ENCODE peak calls at places on chromosomes 16 and 17, in ten cellular contexts. Q is left ventricle myocardium inferior, V is psoas muscle, Z is body of pancreas, B is fibroblast of mammary gland, A is AG09319, I is heart left ventricle, H is esophagus squamous epithelium, N is gastrocnemius medialis, U is progenitor cell of endocrine pancreas. Y is an unnamed sample.

GRCh38 chr16:10992112-10992511 is 47.7 kb downstream of the CLEC16A start:
- DNase-seq in Q (no peak), V (no peak), Z (no peak), B (peak), A (no peak), I (no peak), H (no peak), N (no peak), U (no peak), Y (no peak)

GRCh38 chr17:30720013-30720471 is 104.5 kb downstream of the CRLF3 start:
- DNase-seq in Q (peak), V (peak), Z (peak), B (no peak), A (no peak), I (no peak), H (no peak), N (peak), U (peak), Y (peak)

GRCh38 chr17:8706431-8706830 is 38.2 kb downstream of the CCDC42 start:
- DNase-seq in Q (no peak), V (no peak), Z (no peak), B (no peak), A (no peak), I (no peak), H (no peak), N (no peak), U (no peak), Y (no peak)

GRCh38 chr17:14318906-14319205 is 18.0 kb downstream of the HS3ST3B1 start:
- DNase-seq in Q (no peak), V (no peak), Z (no peak), B (no peak), A (no peak), I (no peak), H (no peak), N (no peak), U (no peak), Y (no peak)

GRCh38 chr17:17484451-17484899 is 7.7 kb downstream of the MED9 start:
- DNase-seq in Q (no peak), V (no peak), Z (no peak), B (peak), A (no peak), I (no peak), H (no peak), N (no peak), U (no peak), Y (no peak)

GRCh38 chr16:10859650-10860049 is 17.4 kb upstream of the CIITA start:
- DNase-seq in Q (no peak), V (no peak), Z (no peak), B (no peak), A (no peak), I (no peak), H (no peak), N (no peak), U (no peak), Y (no peak)

GRCh38 chr17:60147553-60148241 is 2.1 kb upstream of the CA4 start:
- DNase-seq in Q (no peak), V (no peak), Z (no peak), B (no peak), A (no peak), I (no peak), H (no peak), N (no peak), U (no peak), Y (peak)

GRCh38 chr16:55641430-55642056 is 14.2 kb upstream of the SLC6A2 start:
- DNase-seq in Q (no peak), V (no peak), Z (no peak), B (no peak), A (no peak), I (no peak), H (no peak), N (no peak), U (no peak), Y (no peak)

GRCh38 chr16:17235147-17235817 is 235.5 kb downstream of the XYLT1 start:
- DNase-seq in Q (no peak), V (no peak), Z (no peak), B (peak), A (no peak), I (no peak), H (no peak), N (no peak), U (no peak), Y (no peak)

GRCh38 chr17:79936661-79937434 is 97.6 kb upstream of the CBX4 start:
- DNase-seq in Q (no peak), V (no peak), Z (no peak), B (no peak), A (no peak), I (no peak), H (no peak), N (no peak), U (no peak), Y (no peak)

GRCh38 chr17:51813166-51813783 is 345.2 kb downstream of the CA10 start:
- DNase-seq in Q (no peak), V (no peak), Z (no peak), B (no peak), A (no peak), I (no peak), H (no peak), N (no peak), U (no peak), Y (no peak)

GRCh38 chr16:64440421-64440831 is 681.4 kb downstream of the CDH11 start:
- DNase-seq in Q (no peak), V (peak), Z (no peak), B (peak), A (peak), I (peak), H (no peak), N (peak), U (no peak), Y (no peak)

GRCh38 chr16:57600952-57601580 is 27.4 kb upstream of the ADGRG1 start:
- DNase-seq in Q (no peak), V (no peak), Z (peak), B (no peak), A (no peak), I (no peak), H (no peak), N (no peak), U (no peak), Y (no peak)

GRCh38 chr16:6692874-6693273 is 639.8 kb upstream of the RBFOX1 start:
- DNase-seq in Q (no peak), V (no peak), Z (no peak), B (no peak), A (no peak), I (no peak), H (no peak), N (no peak), U (no peak), Y (no peak)

GRCh38 chr17:45043268-45043681 is 8.2 kb downstream of the DCAKD start:
- DNase-seq in Q (peak), V (no peak), Z (no peak), B (no peak), A (no peak), I (peak), H (no peak), N (no peak), U (no peak), Y (no peak)

GRCh38 chr16:58492066-58492465 is 7.9 kb upstream of the NDRG4 start:
- DNase-seq in Q (no peak), V (no peak), Z (no peak), B (no peak), A (no peak), I (no peak), H (no peak), N (no peak), U (no peak), Y (no peak)

GRCh38 chr16:2719328-2720062 is 529 bp downstream of the PRSS27 start:
- DNase-seq in Q (peak), V (no peak), Z (peak), B (no peak), A (no peak), I (no peak), H (no peak), N (peak), U (no peak), Y (peak)

GRCh38 chr17:41937970-41938851 is 7.8 kb downstream of the ODAD4 start:
- DNase-seq in Q (peak), V (no peak), Z (peak), B (no peak), A (no peak), I (peak), H (no peak), N (peak), U (no peak), Y (no peak)

GRCh38 chr16:87392823-87393679 is 915 bp downstream of the MAP1LC3B start:
- DNase-seq in Q (peak), V (no peak), Z (peak), B (peak), A (no peak), I (no peak), H (no peak), N (peak), U (peak), Y (peak)

GRCh38 chr17:18361837-18362380 is 1.4 kb downstream of the SHMT1 start:
- DNase-seq in Q (no peak), V (no peak), Z (no peak), B (no peak), A (no peak), I (no peak), H (no peak), N (no peak), U (no peak), Y (no peak)

GRCh38 chr16:78988361-78988992 is 612.1 kb downstream of the MAF start:
- DNase-seq in Q (no peak), V (no peak), Z (no peak), B (no peak), A (no peak), I (no peak), H (no peak), N (no peak), U (no peak), Y (no peak)

GRCh38 chr17:76567634-76568432 is 17.8 kb downstream of the ST6GALNAC2 start:
- DNase-seq in Q (no peak), V (no peak), Z (no peak), B (no peak), A (no peak), I (no peak), H (no peak), N (peak), U (no peak), Y (no peak)

DNA sequence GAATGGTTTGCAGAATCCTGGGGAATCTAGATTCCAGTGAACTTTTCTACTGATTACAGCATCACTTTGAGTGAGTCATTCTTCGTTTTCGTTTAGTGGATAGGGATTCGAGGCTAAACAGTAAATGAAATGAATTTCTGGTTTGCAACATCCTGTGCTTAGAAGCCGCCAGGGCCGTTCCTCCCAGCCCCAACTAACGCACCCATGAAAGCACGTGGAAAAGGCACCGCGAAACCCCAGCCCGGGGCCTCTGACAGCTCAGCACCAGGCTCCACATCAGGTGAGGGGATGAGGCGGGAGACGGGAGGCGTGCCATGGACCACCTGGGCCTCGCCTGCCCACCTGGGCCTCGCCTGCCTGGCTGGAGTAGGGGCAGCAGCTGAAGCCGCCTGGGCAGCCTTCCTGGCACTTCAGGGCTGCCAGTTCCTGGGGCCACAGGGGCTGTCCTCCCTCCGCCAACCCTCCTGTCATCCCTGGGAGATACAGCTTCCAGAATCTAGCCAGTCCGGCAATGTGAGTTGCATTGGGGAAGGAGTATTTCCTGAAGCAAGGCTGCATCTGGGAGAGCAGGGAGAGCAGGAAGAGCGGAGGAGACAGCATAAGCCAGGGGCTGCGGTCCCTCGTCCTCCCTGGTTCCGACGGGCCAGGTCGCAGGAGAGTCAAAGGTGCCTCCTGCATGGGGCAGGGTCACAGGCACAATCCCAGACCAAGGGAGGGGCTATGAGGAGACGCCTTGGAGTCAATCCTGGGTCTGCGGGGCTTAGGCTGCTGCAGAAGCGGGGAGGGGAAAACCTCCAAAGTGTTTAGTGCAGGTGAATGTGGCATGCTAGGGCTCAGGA is 78.4 kb downstream of the RPH3AL start:
- DNase-seq in Q (no peak), V (no peak), Z (no peak), B (no peak), A (no peak), I (peak), H (no peak), N (no peak), U (no peak), Y (no peak)
- TF ChIP-seq CTCF in Q (no peak), V (no peak), Z (no peak), B (no peak), A (no peak), I (no peak), H (no peak), N (no peak), U (no peak), Y (no peak)

DNA sequence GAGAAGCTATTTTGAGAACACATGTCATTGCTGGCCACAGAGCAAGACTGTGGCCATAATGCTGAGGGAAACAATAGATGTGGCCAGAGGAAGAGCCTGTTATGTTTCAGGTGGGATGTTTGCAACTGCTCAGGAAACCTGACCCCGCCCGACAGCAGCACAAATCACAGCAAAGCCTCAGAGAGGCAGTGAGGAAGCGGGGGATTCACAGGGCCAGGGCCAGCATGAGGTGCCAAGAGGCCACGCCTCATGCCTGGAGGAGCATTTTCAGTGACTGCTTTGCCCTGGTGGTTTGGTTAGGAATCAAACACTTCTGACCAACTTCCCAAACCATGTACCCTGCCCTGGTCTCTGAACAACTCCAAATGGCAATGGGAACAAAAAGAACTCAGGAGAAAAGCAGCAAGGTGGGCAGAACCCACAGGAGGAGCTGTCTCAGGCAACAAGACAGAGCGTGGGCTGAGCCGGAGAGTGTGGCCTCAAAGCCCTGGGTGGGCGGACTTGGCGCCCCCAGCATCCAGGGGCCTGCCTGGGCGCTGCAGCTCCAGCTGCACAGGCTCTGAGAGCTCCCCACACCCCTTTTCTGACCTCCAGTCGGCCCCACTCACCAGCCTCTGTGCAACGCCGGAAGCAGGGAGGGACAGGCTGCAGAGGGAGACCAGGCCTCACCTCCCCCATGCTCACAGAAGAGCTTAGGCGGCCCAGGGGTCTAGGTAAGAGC is 20.6 kb downstream of the HIC1 start:
- DNase-seq in Q (no peak), V (peak), Z (no peak), B (peak), A (no peak), I (no peak), H (no peak), N (no peak), U (no peak), Y (no peak)
- TF ChIP-seq CTCF in Q (peak), V (no peak), Z (no peak), B (peak), A (peak), I (no peak), H (peak), N (peak), U (no peak), Y (no peak)

GRCh38 chr16:66588981-66589713 is 9.9 kb downstream of the CMTM2 start:
- DNase-seq in Q (no peak), V (peak), Z (no peak), B (peak), A (no peak), I (peak), H (no peak), N (no peak), U (no peak), Y (peak)
- TF ChIP-seq CTCF in Q (peak), V (peak), Z (peak), B (peak), A (peak), I (peak), H (no peak), N (peak), U (peak), Y (peak)

GRCh38 chr16:30543067-30543466 is 8.4 kb upstream of the ZNF747 start:
- DNase-seq in Q (no peak), V (no peak), Z (no peak), B (no peak), A (no peak), I (no peak), H (no peak), N (no peak), U (no peak), Y (no peak)
- TF ChIP-seq CTCF in Q (no peak), V (no peak), Z (no peak), B (no peak), A (no peak), I (no peak), H (no peak), N (no peak), U (no peak), Y (no peak)

DNA sequence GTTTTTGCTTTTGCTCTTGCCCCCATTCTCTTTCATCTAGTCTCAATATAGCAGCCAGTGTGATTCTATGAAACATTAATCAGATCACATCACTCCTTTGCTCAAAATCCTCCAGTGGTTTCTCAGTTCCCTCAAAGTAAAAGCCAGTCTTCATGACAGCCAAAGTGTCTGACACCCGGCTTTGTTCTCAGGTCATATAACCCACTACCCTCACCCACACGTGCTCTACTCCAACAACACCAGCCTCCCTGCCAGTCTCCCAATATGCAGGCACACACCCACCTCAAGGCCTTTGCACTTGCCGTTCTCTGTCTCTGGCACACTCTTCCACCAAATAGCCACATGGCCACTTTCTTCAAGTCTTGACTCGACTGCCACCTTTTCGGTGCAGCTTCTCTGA is 4.4 kb downstream of the MTMR4 start:
- DNase-seq in Q (no peak), V (no peak), Z (no peak), B (no peak), A (no peak), I (no peak), H (no peak), N (no peak), U (no peak), Y (no peak)
- TF ChIP-seq CTCF in Q (no peak), V (no peak), Z (no peak), B (no peak), A (no peak), I (no peak), H (no peak), N (no peak), U (no peak), Y (no peak)

GRCh38 chr17:7502171-7502847 is 18.1 kb downstream of the POLR2A start:
- DNase-seq in Q (no peak), V (no peak), Z (no peak), B (no peak), A (no peak), I (no peak), H (no peak), N (no peak), U (no peak), Y (no peak)

GRCh38 chr17:7503521-7503920 is 19.4 kb downstream of the POLR2A start:
- DNase-seq in Q (no peak), V (no peak), Z (no peak), B (no peak), A (no peak), I (no peak), H (no peak), N (no peak), U (no peak), Y (no peak)

GRCh38 chr17:7499161-7499560 is 15.0 kb downstream of the POLR2A start:
- DNase-seq in Q (no peak), V (no peak), Z (no peak), B (no peak), A (no peak), I (no peak), H (no peak), N (no peak), U (no peak), Y (no peak)

GRCh38 chr17:7501729-7502128 is 17.6 kb downstream of the POLR2A start:
- DNase-seq in Q (no peak), V (no peak), Z (no peak), B (no peak), A (no peak), I (no peak), H (no peak), N (no peak), U (no peak), Y (no peak)

GRCh38 chr17:7502987-7503386 is 18.8 kb downstream of the POLR2A start:
- DNase-seq in Q (no peak), V (no peak), Z (no peak), B (no peak), A (no peak), I (no peak), H (no peak), N (no peak), U (no peak), Y (no peak)
- TF ChIP-seq CTCF in Q (no peak), V (no peak), Z (peak), B (peak), A (no peak), I (peak), H (no peak), N (peak), U (peak), Y (no peak)

GRCh38 chr17:38815576-38816193 is 9.4 kb downstream of the CWC25 start:
- DNase-seq in Q (no peak), V (no peak), Z (no peak), B (peak), A (no peak), I (no peak), H (no peak), N (no peak), U (no peak), Y (no peak)
- TF ChIP-seq CTCF in Q (no peak), V (no peak), Z (no peak), B (peak), A (peak), I (no peak), H (no peak), N (no peak), U (no peak), Y (no peak)

GRCh38 chr16:65663774-65664173 is 541.9 kb upstream of the CDH11 start:
- DNase-seq in Q (no peak), V (no peak), Z (no peak), B (no peak), A (no peak), I (no peak), H (no peak), N (no peak), U (no peak), Y (no peak)

GRCh38 chr16:65662236-65662635 is 540.4 kb upstream of the CDH11 start:
- DNase-seq in Q (no peak), V (no peak), Z (no peak), B (no peak), A (no peak), I (no peak), H (no peak), N (no peak), U (no peak), Y (no peak)

GRCh38 chr16:65666132-65666869 is 544.4 kb upstream of the CDH11 start:
- DNase-seq in Q (no peak), V (no peak), Z (no peak), B (no peak), A (no peak), I (no peak), H (no peak), N (no peak), U (no peak), Y (no peak)

GRCh38 chr16:65661451-65661850 is 539.6 kb upstream of the CDH11 start:
- DNase-seq in Q (no peak), V (no peak), Z (no peak), B (no peak), A (no peak), I (no peak), H (no peak), N (no peak), U (no peak), Y (no peak)

DNA sequence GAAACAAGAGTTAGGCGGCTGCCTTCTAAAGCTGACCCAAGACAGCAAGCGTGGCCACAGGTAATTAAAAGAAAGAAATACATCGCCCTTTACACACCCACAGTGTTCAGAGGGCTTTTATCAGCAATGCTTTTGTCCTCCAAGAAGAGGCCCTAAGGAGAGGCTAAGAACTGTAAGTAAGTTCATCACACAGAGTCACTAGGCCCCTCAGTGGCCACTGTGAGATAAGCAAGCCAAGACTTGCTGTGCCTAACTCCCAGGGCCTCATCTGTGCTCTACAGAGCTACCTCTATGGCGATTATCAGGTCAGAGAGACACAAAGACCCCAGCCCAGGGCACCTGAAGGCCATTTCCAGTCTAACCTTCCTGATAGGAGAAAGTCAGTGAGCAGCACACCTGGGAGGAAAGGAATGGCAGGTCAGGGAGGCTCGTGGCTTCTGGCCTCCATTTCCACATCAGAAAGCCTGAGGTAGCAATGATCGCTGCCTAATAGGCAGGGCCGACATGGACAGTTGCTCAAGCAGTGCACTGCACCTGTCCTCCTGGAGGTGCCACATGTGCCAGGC is 545.2 kb upstream of the CDH11 start:
- DNase-seq in Q (no peak), V (no peak), Z (no peak), B (peak), A (no peak), I (no peak), H (no peak), N (no peak), U (no peak), Y (no peak)
- TF ChIP-seq CTCF in Q (no peak), V (no peak), Z (no peak), B (peak), A (peak), I (no peak), H (no peak), N (no peak), U (no peak), Y (no peak)

GRCh38 chr16:67807148-67807682 is 526 bp downstream of the TSNAXIP1 start:
- DNase-seq in Q (no peak), V (no peak), Z (no peak), B (no peak), A (no peak), I (no peak), H (no peak), N (no peak), U (no peak), Y (peak)
- TF ChIP-seq CTCF in Q (no peak), V (no peak), Z (peak), B (no peak), A (peak), I (no peak), H (no peak), N (no peak), U (no peak), Y (no peak)